ENCODE peak calls at places on chromosomes 7 and 10, in seven cellular contexts. T, J, A, Q, B, R and N are unnamed samples.

GRCh38 chr7:29140873-29141468 is 5.4 kb downstream of the CPVL start:
- DNase-seq in T (no peak), J (no peak), A (no peak), Q (no peak), B (no peak), R (no peak), N (peak)

GRCh38 chr10:48470115-48470892 is 134.6 kb downstream of the ARHGAP22 start:
- DNase-seq in T (no peak), J (no peak), A (no peak), Q (no peak), B (peak), R (no peak), N (no peak)

GRCh38 chr10:130169136-130169888 is 33.1 kb downstream of the GLRX3 start:
- DNase-seq in T (no peak), J (no peak), A (no peak), Q (no peak), B (no peak), R (no peak), N (peak)

GRCh38 chr7:43768201-43768893 is 9.9 kb downstream of the BLVRA start:
- DNase-seq in T (no peak), J (no peak), A (no peak), Q (no peak), B (no peak), R (no peak), N (no peak)

GRCh38 chr10:125689955-125690569 is 7.1 kb upstream of the TEX36 start:
- DNase-seq in T (no peak), J (no peak), A (no peak), Q (no peak), B (no peak), R (no peak), N (no peak)

GRCh38 chr10:129285459-129285858 is 181.6 kb upstream of the MGMT start:
- DNase-seq in T (no peak), J (no peak), A (no peak), Q (no peak), B (no peak), R (no peak), N (no peak)

GRCh38 chr7:90222811-90223725 is 11.5 kb downstream of the STEAP2 start:
- DNase-seq in T (peak), J (no peak), A (peak), Q (peak), B (no peak), R (no peak), N (no peak)

GRCh38 chr10:93334901-93335312 is 147.2 kb downstream of the MYOF start:
- DNase-seq in T (no peak), J (peak), A (no peak), Q (no peak), B (no peak), R (no peak), N (no peak)

GRCh38 chr7:116213361-116214155 is 3.2 kb downstream of the TES start:
- DNase-seq in T (no peak), J (no peak), A (peak), Q (no peak), B (no peak), R (no peak), N (no peak)

GRCh38 chr7:55489552-55489951 is 82.8 kb downstream of the VOPP1 start:
- DNase-seq in T (no peak), J (no peak), A (no peak), Q (no peak), B (no peak), R (no peak), N (no peak)

GRCh38 chr10:4407783-4408182 is 418.2 kb upstream of the AKR1E2 start:
- DNase-seq in T (no peak), J (peak), A (no peak), Q (no peak), B (no peak), R (no peak), N (no peak)

GRCh38 chr7:48244902-48245301 is 73.6 kb downstream of the ABCA13 start:
- DNase-seq in T (no peak), J (no peak), A (peak), Q (no peak), B (no peak), R (no peak), N (no peak)

GRCh38 chr7:53624391-53624790 is 589.0 kb downstream of the POM121L12 start:
- DNase-seq in T (no peak), J (no peak), A (no peak), Q (no peak), B (no peak), R (no peak), N (peak)

DNA sequence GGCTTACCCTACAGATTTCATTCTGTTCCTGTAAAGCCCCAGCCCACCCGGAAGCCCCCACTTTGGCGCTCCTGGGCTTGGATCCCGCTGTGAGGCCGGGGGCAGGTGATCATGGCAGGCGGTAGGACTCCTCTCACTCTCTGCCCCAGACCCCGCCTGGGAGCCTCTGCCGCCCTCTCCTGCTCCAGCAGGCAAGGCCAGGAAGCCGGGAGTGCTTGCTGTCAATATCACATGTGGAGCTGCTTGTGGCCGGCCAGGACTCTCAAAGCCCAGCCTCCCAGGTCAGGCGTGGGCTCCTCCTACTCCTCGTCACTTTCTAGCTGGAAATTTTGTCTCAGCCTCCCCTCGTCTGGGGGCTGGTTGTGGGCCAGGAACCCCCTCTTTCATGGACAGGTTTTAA is 273.5 kb upstream of the PODXL start:
- DNase-seq in T (no peak), J (no peak), A (no peak), Q (no peak), B (no peak), R (no peak), N (no peak)
- H3K4me3 ChIP-seq in T (no peak), J (no peak), A (no peak), Q (no peak), B (no peak), R (no peak), N (no peak)

DNA sequence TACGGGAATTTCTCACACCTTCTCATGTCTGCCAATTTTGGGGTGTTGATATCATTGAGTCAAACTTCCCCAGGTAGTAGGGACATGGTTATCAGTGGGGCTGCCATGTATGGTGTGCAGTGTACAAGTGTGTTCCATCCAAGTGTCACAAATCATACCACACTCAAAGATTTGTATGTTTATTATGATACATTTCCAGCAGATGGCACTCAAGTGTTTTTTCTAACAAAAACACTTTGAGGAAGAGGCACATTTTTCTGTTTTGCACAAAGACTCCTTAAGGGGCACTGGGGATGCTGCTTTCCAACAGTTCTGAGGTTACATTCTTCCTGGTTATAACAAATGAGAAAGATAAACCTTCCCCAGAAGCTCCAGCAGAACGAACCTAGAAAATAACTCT is 414.5 kb downstream of the REEP3 start:
- DNase-seq in T (no peak), J (no peak), A (no peak), Q (no peak), B (no peak), R (no peak), N (no peak)
- TF ChIP-seq CTCF in T (no peak), J (peak), A (no peak), Q (no peak), B (no peak), R (no peak), N (peak)

GRCh38 chr10:5628798-5629788 is 37.3 kb downstream of the ASB13 start:
- DNase-seq in T (no peak), J (no peak), A (no peak), Q (no peak), B (no peak), R (no peak), N (no peak)
- H3K4me3 ChIP-seq in T (peak), J (no peak), A (peak), Q (peak), B (no peak), R (peak), N (no peak)

GRCh38 chr10:79065091-79065551 is 3.6 kb upstream of the ZMIZ1 start:
- DNase-seq in T (peak), J (no peak), A (no peak), Q (peak), B (no peak), R (peak), N (no peak)

GRCh38 chr10:79067241-79068202 is 1.2 kb upstream of the ZMIZ1 start:
- DNase-seq in T (peak), J (peak), A (peak), Q (peak), B (peak), R (peak), N (no peak)

GRCh38 chr10:79065853-79066252 is 2.9 kb upstream of the ZMIZ1 start:
- DNase-seq in T (no peak), J (no peak), A (no peak), Q (peak), B (no peak), R (peak), N (no peak)

GRCh38 chr10:79068203-79068561 is 584 bp upstream of the ZMIZ1 start:
- DNase-seq in T (peak), J (no peak), A (no peak), Q (no peak), B (no peak), R (no peak), N (no peak)

DNA sequence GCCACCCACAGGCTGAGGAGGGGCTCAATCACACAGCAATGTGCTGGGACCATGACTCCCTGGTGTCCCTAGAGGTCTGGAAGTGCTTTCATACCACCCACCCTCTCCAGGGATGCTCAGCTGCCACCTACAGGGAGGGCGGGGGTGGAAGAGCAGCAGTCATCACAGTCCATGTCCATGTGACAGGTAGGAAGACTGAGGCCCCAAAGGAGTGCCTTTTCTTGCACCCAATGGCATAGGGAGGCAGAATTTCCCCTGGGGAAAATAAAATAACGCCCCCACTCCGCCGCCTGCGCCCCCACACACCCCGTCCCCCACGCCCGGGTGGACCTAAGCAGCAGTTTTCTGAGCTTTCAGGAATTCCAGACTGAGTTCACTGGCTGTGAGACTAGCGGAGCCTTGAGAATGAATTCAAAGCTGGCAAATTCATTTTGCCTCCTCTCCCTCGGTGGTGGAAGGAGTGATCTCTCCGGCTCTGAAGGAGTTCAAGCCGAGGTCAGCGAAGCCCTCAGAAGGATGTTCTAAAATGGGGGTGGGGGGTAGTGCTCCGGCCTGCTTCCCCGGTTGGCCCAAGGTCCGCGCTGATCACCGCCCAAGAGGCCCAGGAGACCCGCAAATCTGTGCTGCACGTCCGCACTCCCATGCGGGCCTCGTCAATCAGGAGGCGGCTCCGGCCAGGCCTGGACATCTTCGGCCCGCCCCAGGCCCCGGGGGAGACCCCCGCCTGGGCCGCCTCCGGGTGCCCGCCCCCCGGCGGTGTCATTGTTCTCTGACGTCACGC is 2.1 kb upstream of the ZMIZ1 start:
- DNase-seq in T (no peak), J (no peak), A (no peak), Q (peak), B (peak), R (peak), N (no peak)
- TF ChIP-seq CTCF in T (peak), J (peak), A (peak), Q (no peak), B (peak), R (peak), N (peak)

DNA sequence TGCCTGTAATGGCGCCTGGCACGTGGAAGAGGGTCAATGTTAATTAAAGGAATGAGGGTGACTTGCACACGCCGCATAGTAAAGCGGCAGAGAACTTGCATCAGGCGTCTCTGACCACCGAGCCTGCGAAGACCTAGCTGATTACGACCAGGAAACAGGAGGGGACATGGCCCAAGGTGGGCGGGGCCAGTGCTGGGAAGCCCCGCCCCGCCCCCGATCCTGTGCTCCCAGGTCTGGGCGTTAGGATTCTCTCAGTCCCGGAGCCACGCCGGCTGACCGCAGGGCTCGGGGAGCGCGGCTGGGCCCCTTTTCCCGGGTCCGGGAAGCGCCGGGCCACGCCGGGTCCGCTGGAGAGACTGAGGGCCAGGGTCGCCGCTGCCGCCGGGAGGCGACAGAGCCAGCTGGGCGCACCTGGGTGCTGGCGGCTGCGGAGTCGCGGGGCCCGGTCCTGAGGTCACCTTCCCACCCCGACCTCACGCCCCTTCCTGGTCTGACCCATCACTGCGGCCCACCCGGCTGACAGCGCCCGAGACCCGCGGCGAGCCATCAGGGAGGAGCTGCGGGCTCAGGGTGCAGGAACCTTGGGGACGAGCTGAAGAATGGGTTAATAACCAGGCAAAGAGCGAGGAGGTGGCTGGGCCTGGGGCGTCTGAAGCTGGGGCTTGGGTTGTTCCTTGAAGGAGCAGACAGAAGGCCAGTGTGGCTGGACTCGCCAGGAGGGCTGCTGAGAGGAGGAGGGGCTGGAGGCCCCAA is 23.0 kb upstream of the GRID1 start:
- DNase-seq in T (peak), J (no peak), A (no peak), Q (peak), B (peak), R (no peak), N (no peak)
- H3K4me3 ChIP-seq in T (peak), J (no peak), A (peak), Q (peak), B (no peak), R (peak), N (peak)

DNA sequence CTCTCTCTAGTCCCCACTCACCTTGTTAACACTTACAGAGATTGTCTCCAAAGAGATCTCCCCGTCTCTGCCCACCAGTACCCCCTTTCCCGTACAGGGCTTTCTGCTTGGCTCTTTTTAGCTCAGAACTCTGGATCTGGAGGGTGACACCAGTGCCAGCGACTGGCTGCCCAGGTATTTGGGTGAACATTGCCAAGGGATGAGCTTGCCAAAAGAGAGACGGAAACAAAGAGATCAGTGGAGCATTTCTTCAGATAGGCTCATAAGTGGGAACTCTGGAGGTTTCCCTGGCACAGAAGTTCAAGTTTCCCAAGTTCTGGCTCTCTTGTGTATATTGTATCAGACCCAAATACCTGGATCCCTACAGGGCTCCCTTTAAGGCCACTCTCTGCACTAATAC is 30.0 kb downstream of the STRIP2 start:
- DNase-seq in T (no peak), J (no peak), A (no peak), Q (no peak), B (no peak), R (no peak), N (no peak)
- TF ChIP-seq CTCF in T (no peak), J (no peak), A (no peak), Q (no peak), B (no peak), R (no peak), N (no peak)

GRCh38 chr7:71131256-71131752 is 640 bp upstream of the GALNT17 start:
- DNase-seq in T (peak), J (no peak), A (peak), Q (peak), B (no peak), R (no peak), N (no peak)

GRCh38 chr7:71132521-71133231 is 732 bp downstream of the GALNT17 start:
- DNase-seq in T (peak), J (no peak), A (no peak), Q (no peak), B (no peak), R (no peak), N (no peak)

GRCh38 chr7:71131753-71132520 is at the start of gene GALNT17:
- DNase-seq in T (peak), J (no peak), A (no peak), Q (no peak), B (no peak), R (no peak), N (no peak)

GRCh38 chr7:71135663-71136062 is 3.7 kb downstream of the GALNT17 start:
- DNase-seq in T (no peak), J (no peak), A (peak), Q (no peak), B (no peak), R (no peak), N (no peak)

DNA sequence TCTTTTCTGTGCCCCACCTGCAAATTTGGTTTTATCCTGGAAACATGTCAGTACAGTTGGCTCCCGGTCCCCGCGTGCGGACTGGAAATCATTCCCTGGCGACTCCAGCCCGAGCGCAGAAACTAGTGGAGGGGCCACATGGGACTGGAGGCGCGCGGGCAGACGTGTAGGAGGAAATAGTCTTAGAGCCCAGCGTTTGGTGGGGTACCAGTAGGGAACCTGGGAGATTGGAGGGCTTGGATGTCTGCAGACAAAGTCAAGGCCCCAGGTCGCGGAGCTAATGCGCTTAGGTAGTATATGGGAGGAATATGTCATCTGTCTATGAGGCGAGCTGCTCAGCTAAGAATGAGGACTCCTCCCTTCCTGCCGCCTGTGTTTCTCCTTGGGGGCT is 1.3 kb downstream of the GALNT17 start:
- DNase-seq in T (no peak), J (no peak), A (no peak), Q (no peak), B (no peak), R (no peak), N (no peak)
- H3K4me3 ChIP-seq in T (peak), J (no peak), A (peak), Q (peak), B (no peak), R (peak), N (no peak)